ENCODE peak calls at places on chromosome 6, in eight cellular contexts. One of them, this sample, is unnamed.

GRCh38 chr6:134421496-134421895 is 103.6 kb upstream of the SGK1 start:
- DNase-seq in right atrium auricular region: no peak
- DNase-seq in pancreas: no peak
- DNase-seq in heart left ventricle: no peak
- DNase-seq in tibial artery: no peak
- DNase-seq in stomach: no peak
- DNase-seq in H9: no peak
- DNase-seq in cardiac muscle cell: no peak
- DNase-seq in this sample: no peak

GRCh38 chr6:33343953-33344611 is 26.5 kb upstream of the ZBTB22 start:
- DNase-seq in cardiac muscle cell: no peak
- DNase-seq in H9: no peak
- DNase-seq in tibial artery: no peak
- DNase-seq in heart left ventricle: no peak
- DNase-seq in pancreas: no peak
- DNase-seq in right atrium auricular region: no peak
- DNase-seq in stomach: no peak
- DNase-seq in this sample: no peak

GRCh38 chr6:140744648-140745320 is 1370.3 kb upstream of the CITED2 start:
- DNase-seq in cardiac muscle cell: no peak
- DNase-seq in pancreas: no peak
- DNase-seq in tibial artery: no peak
- DNase-seq in H9: no peak
- DNase-seq in heart left ventricle: no peak
- DNase-seq in stomach: peak; percentile 29
- DNase-seq in right atrium auricular region: no peak
- DNase-seq in this sample: no peak

GRCh38 chr6:146546440-146546839 is 2.8 kb downstream of the RAB32 start:
- DNase-seq in pancreas: no peak
- DNase-seq in tibial artery: no peak
- DNase-seq in stomach: no peak
- DNase-seq in heart left ventricle: no peak
- DNase-seq in H9: no peak
- DNase-seq in cardiac muscle cell: no peak
- DNase-seq in right atrium auricular region: no peak
- DNase-seq in this sample: no peak

GRCh38 chr6:93391982-93392381 is 27.4 kb downstream of the EPHA7 start:
- DNase-seq in cardiac muscle cell: no peak
- DNase-seq in pancreas: no peak
- DNase-seq in H9: no peak
- DNase-seq in right atrium auricular region: no peak
- DNase-seq in stomach: no peak
- DNase-seq in tibial artery: no peak
- DNase-seq in heart left ventricle: no peak
- DNase-seq in this sample: no peak

GRCh38 chr6:152170702-152171667 is 363.5 kb downstream of the ESR1 start:
- DNase-seq in right atrium auricular region: no peak
- DNase-seq in cardiac muscle cell: no peak
- DNase-seq in heart left ventricle: no peak
- DNase-seq in pancreas: no peak
- DNase-seq in stomach: peak; percentile 31
- DNase-seq in tibial artery: no peak
- DNase-seq in H9: no peak
- DNase-seq in this sample: no peak

GRCh38 chr6:7674291-7674690 is 51.6 kb upstream of the BMP6 start:
- DNase-seq in right atrium auricular region: no peak
- DNase-seq in stomach: no peak
- DNase-seq in heart left ventricle: no peak
- DNase-seq in cardiac muscle cell: no peak
- DNase-seq in H9: no peak
- DNase-seq in tibial artery: no peak
- DNase-seq in pancreas: no peak
- DNase-seq in this sample: no peak

GRCh38 chr6:157632821-157633220 is 190.2 kb upstream of the SNX9 start:
- DNase-seq in H9: no peak
- DNase-seq in tibial artery: no peak
- DNase-seq in pancreas: no peak
- DNase-seq in stomach: no peak
- DNase-seq in heart left ventricle: no peak
- DNase-seq in cardiac muscle cell: no peak
- DNase-seq in right atrium auricular region: no peak
- DNase-seq in this sample: no peak

GRCh38 chr6:40809627-40810026 is 222.5 kb upstream of the LRFN2 start:
- DNase-seq in stomach: no peak
- DNase-seq in cardiac muscle cell: no peak
- DNase-seq in tibial artery: no peak
- DNase-seq in pancreas: no peak
- DNase-seq in heart left ventricle: no peak
- DNase-seq in H9: no peak
- DNase-seq in right atrium auricular region: no peak
- DNase-seq in this sample: no peak

GRCh38 chr6:24933868-24934401 is 1.8 kb downstream of the RIPOR2 start:
- DNase-seq in pancreas: peak; percentile 20
- DNase-seq in H9: peak; percentile 70
- DNase-seq in right atrium auricular region: no peak
- DNase-seq in heart left ventricle: no peak
- DNase-seq in stomach: no peak
- DNase-seq in cardiac muscle cell: peak; percentile 64
- DNase-seq in tibial artery: no peak
- DNase-seq in this sample: no peak

GRCh38 chr6:29079203-29079602 is 7.9 kb downstream of the OR2B3 start:
- DNase-seq in H9: no peak
- DNase-seq in cardiac muscle cell: no peak
- DNase-seq in tibial artery: no peak
- DNase-seq in heart left ventricle: no peak
- DNase-seq in stomach: no peak
- DNase-seq in right atrium auricular region: no peak
- DNase-seq in pancreas: no peak
- DNase-seq in this sample: no peak

GRCh38 chr6:154555075-154555677 is 44.7 kb upstream of the CNKSR3 start:
- DNase-seq in stomach: no peak
- DNase-seq in H9: no peak
- DNase-seq in cardiac muscle cell: no peak
- DNase-seq in right atrium auricular region: no peak
- DNase-seq in pancreas: peak; percentile 31
- DNase-seq in tibial artery: no peak
- DNase-seq in heart left ventricle: no peak
- DNase-seq in this sample: no peak

GRCh38 chr6:53056273-53056672 is 8.9 kb upstream of the FBXO9 start:
- DNase-seq in cardiac muscle cell: no peak
- DNase-seq in pancreas: no peak
- DNase-seq in tibial artery: no peak
- DNase-seq in stomach: no peak
- DNase-seq in right atrium auricular region: no peak
- DNase-seq in heart left ventricle: no peak
- DNase-seq in H9: no peak
- DNase-seq in this sample: no peak

GRCh38 chr6:136921521-136921935 is 573 bp upstream of the SLC35D3 start:
- DNase-seq in right atrium auricular region: no peak
- DNase-seq in H9: peak; percentile 43
- DNase-seq in cardiac muscle cell: peak; percentile 52
- DNase-seq in stomach: no peak
- DNase-seq in tibial artery: no peak
- DNase-seq in pancreas: no peak
- DNase-seq in heart left ventricle: no peak
- DNase-seq in this sample: no peak

GRCh38 chr6:135503703-135504475 is 6.3 kb upstream of the AHI1 start:
- DNase-seq in stomach: no peak
- DNase-seq in H9: no peak
- DNase-seq in tibial artery: no peak
- DNase-seq in right atrium auricular region: no peak
- DNase-seq in pancreas: no peak
- DNase-seq in heart left ventricle: no peak
- DNase-seq in cardiac muscle cell: no peak
- DNase-seq in this sample: no peak

GRCh38 chr6:37702314-37702713 is 4.6 kb upstream of the MDGA1 start:
- DNase-seq in cardiac muscle cell: no peak
- DNase-seq in right atrium auricular region: no peak
- DNase-seq in tibial artery: no peak
- DNase-seq in stomach: no peak
- DNase-seq in H9: no peak
- DNase-seq in heart left ventricle: no peak
- DNase-seq in pancreas: no peak
- DNase-seq in this sample: no peak

GRCh38 chr6:2733324-2733723 is 17.4 kb downstream of the MYLK4 start:
- DNase-seq in tibial artery: peak; percentile 84
- DNase-seq in pancreas: no peak
- DNase-seq in stomach: peak; percentile 39
- DNase-seq in right atrium auricular region: peak; percentile 81
- DNase-seq in H9: no peak
- DNase-seq in cardiac muscle cell: no peak
- DNase-seq in heart left ventricle: peak; percentile 73
- DNase-seq in this sample: peak; percentile 80

GRCh38 chr6:18260448-18261106 is 3.8 kb downstream of the DEK start:
- DNase-seq in heart left ventricle: no peak
- DNase-seq in right atrium auricular region: no peak
- DNase-seq in stomach: no peak
- DNase-seq in pancreas: no peak
- DNase-seq in tibial artery: no peak
- DNase-seq in H9: no peak
- DNase-seq in cardiac muscle cell: no peak
- DNase-seq in this sample: no peak

GRCh38 chr6:157861814-157862213 is 38.8 kb downstream of the SNX9 start:
- DNase-seq in pancreas: no peak
- DNase-seq in heart left ventricle: no peak
- DNase-seq in stomach: no peak
- DNase-seq in tibial artery: no peak
- DNase-seq in cardiac muscle cell: no peak
- DNase-seq in right atrium auricular region: no peak
- DNase-seq in H9: no peak
- DNase-seq in this sample: no peak

GRCh38 chr6:144588674-144589325 is 303.7 kb downstream of the UTRN start:
- DNase-seq in pancreas: no peak
- DNase-seq in stomach: no peak
- DNase-seq in right atrium auricular region: no peak
- DNase-seq in cardiac muscle cell: no peak
- DNase-seq in tibial artery: no peak
- DNase-seq in heart left ventricle: no peak
- DNase-seq in H9: no peak
- DNase-seq in this sample: no peak

GRCh38 chr6:165858571-165858970 is 195.5 kb upstream of the PDE10A start:
- DNase-seq in cardiac muscle cell: no peak
- DNase-seq in tibial artery: no peak
- DNase-seq in right atrium auricular region: no peak
- DNase-seq in H9: peak; percentile 33
- DNase-seq in pancreas: no peak
- DNase-seq in stomach: no peak
- DNase-seq in heart left ventricle: no peak
- DNase-seq in this sample: no peak
- TF ChIP-seq CTCF in cardiac muscle cell: peak; percentile 40
- TF ChIP-seq CTCF in tibial artery: no peak
- TF ChIP-seq CTCF in right atrium auricular region: peak; percentile 24
- TF ChIP-seq CTCF in H9: peak; percentile 67
- TF ChIP-seq CTCF in pancreas: no peak
- TF ChIP-seq CTCF in stomach: no peak
- TF ChIP-seq CTCF in heart left ventricle: no peak
- TF ChIP-seq CTCF in this sample: no peak

GRCh38 chr6:26366504-26366903 is 1.5 kb downstream of the BTN3A2 start:
- DNase-seq in pancreas: no peak
- DNase-seq in stomach: no peak
- DNase-seq in right atrium auricular region: no peak
- DNase-seq in tibial artery: no peak
- DNase-seq in cardiac muscle cell: no peak
- DNase-seq in H9: no peak
- DNase-seq in heart left ventricle: no peak
- DNase-seq in this sample: no peak
- H3K4me1 ChIP-seq in pancreas: peaks cover 16% of the 10 kb centered on the region
- H3K4me1 ChIP-seq in stomach: peaks cover 29% of the 10 kb centered on the region
- H3K4me1 ChIP-seq in right atrium auricular region: no peaks in the 10 kb centered on the region
- H3K4me1 ChIP-seq in tibial artery: peaks cover 11% of the 10 kb centered on the region
- H3K4me1 ChIP-seq in cardiac muscle cell: no peaks in the 10 kb centered on the region
- H3K4me1 ChIP-seq in H9: no peaks in the 10 kb centered on the region
- H3K4me1 ChIP-seq in heart left ventricle: peaks cover 18% of the 10 kb centered on the region
- H3K4me1 ChIP-seq in this sample: peaks cover 16% of the 10 kb centered on the region

GRCh38 chr6:132461958-132462357 is 51.0 kb downstream of the STX7 start:
- DNase-seq in cardiac muscle cell: no peak
- DNase-seq in stomach: no peak
- DNase-seq in heart left ventricle: no peak
- DNase-seq in right atrium auricular region: no peak
- DNase-seq in pancreas: no peak
- DNase-seq in tibial artery: no peak
- DNase-seq in H9: no peak
- DNase-seq in this sample: no peak

GRCh38 chr6:132458887-132459604 is 53.9 kb downstream of the STX7 start:
- DNase-seq in pancreas: no peak
- DNase-seq in H9: no peak
- DNase-seq in cardiac muscle cell: no peak
- DNase-seq in heart left ventricle: no peak
- DNase-seq in right atrium auricular region: no peak
- DNase-seq in stomach: no peak
- DNase-seq in tibial artery: no peak
- DNase-seq in this sample: no peak

GRCh38 chr6:132459605-132459952 is 53.3 kb downstream of the STX7 start:
- DNase-seq in stomach: no peak
- DNase-seq in H9: no peak
- DNase-seq in tibial artery: no peak
- DNase-seq in cardiac muscle cell: no peak
- DNase-seq in right atrium auricular region: no peak
- DNase-seq in heart left ventricle: no peak
- DNase-seq in pancreas: no peak
- DNase-seq in this sample: no peak

GRCh38 chr6:132456700-132457143 is 55.4 kb upstream of the MOXD1 start:
- DNase-seq in H9: no peak
- DNase-seq in cardiac muscle cell: peak; percentile 84
- DNase-seq in right atrium auricular region: peak; percentile 59
- DNase-seq in pancreas: no peak
- DNase-seq in tibial artery: no peak
- DNase-seq in stomach: peak; percentile 25
- DNase-seq in heart left ventricle: peak; percentile 39
- DNase-seq in this sample: peak; percentile 70
- TF ChIP-seq CTCF in H9: no peak
- TF ChIP-seq CTCF in cardiac muscle cell: no peak
- TF ChIP-seq CTCF in right atrium auricular region: peak; percentile 66
- TF ChIP-seq CTCF in pancreas: no peak
- TF ChIP-seq CTCF in tibial artery: no peak
- TF ChIP-seq CTCF in stomach: no peak
- TF ChIP-seq CTCF in heart left ventricle: no peak
- TF ChIP-seq CTCF in this sample: peak; percentile 20

GRCh38 chr6:111770263-111771083 is 102.8 kb downstream of the FYN start:
- DNase-seq in tibial artery: no peak
- DNase-seq in right atrium auricular region: no peak
- DNase-seq in stomach: no peak
- DNase-seq in heart left ventricle: no peak
- DNase-seq in H9: no peak
- DNase-seq in cardiac muscle cell: no peak
- DNase-seq in pancreas: no peak
- DNase-seq in this sample: no peak

GRCh38 chr6:111771629-111772028 is 101.6 kb downstream of the FYN start:
- DNase-seq in stomach: no peak
- DNase-seq in H9: no peak
- DNase-seq in tibial artery: no peak
- DNase-seq in cardiac muscle cell: no peak
- DNase-seq in pancreas: no peak
- DNase-seq in right atrium auricular region: no peak
- DNase-seq in heart left ventricle: no peak
- DNase-seq in this sample: no peak

GRCh38 chr6:111773501-111774345 is 99.5 kb downstream of the FYN start:
- DNase-seq in stomach: no peak
- DNase-seq in pancreas: no peak
- DNase-seq in tibial artery: no peak
- DNase-seq in cardiac muscle cell: no peak
- DNase-seq in H9: no peak
- DNase-seq in heart left ventricle: no peak
- DNase-seq in right atrium auricular region: no peak
- DNase-seq in this sample: no peak

GRCh38 chr6:111771084-111771411 is 102.2 kb downstream of the FYN start:
- DNase-seq in pancreas: no peak
- DNase-seq in right atrium auricular region: no peak
- DNase-seq in stomach: no peak
- DNase-seq in cardiac muscle cell: no peak
- DNase-seq in heart left ventricle: no peak
- DNase-seq in H9: no peak
- DNase-seq in tibial artery: no peak
- DNase-seq in this sample: no peak

GRCh38 chr6:111772274-111772780 is 100.9 kb downstream of the FYN start:
- DNase-seq in cardiac muscle cell: no peak
- DNase-seq in pancreas: no peak
- DNase-seq in stomach: no peak
- DNase-seq in tibial artery: no peak
- DNase-seq in heart left ventricle: no peak
- DNase-seq in H9: no peak
- DNase-seq in right atrium auricular region: no peak
- DNase-seq in this sample: no peak
- H3K4me1 ChIP-seq in cardiac muscle cell: no peaks in the 10 kb centered on the region
- H3K4me1 ChIP-seq in pancreas: no peaks in the 10 kb centered on the region
- H3K4me1 ChIP-seq in stomach: peaks cover 55% of the 10 kb centered on the region
- H3K4me1 ChIP-seq in tibial artery: no peaks in the 10 kb centered on the region
- H3K4me1 ChIP-seq in heart left ventricle: peaks cover 70% of the 10 kb centered on the region
- H3K4me1 ChIP-seq in H9: peaks cover 11% of the 10 kb centered on the region
- H3K4me1 ChIP-seq in right atrium auricular region: no peaks in the 10 kb centered on the region
- H3K4me1 ChIP-seq in this sample: no peaks in the 10 kb centered on the region